ENCODE peak calls at places on chromosomes 3 and 15, in six cellular contexts. U is foreskin fibroblast, C is nephron progenitor cell, J is tibial nerve, D is coronary artery, G is endothelial cell. V is an unnamed sample.

GRCh38 chr15:89665449-89666146 is 10.3 kb upstream of the KIF7 start:
- DNase-seq in U (peak), C (peak), J (no peak), D (peak), G (peak), V (no peak)

GRCh38 chr3:31622636-31623288 is 90.0 kb downstream of the STT3B start:
- DNase-seq in U (no peak), C (no peak), J (no peak), D (no peak), G (no peak), V (no peak)

GRCh38 chr3:4271834-4272233 is 31.3 kb upstream of the SETMAR start:
- DNase-seq in U (peak), C (peak), J (no peak), D (no peak), G (no peak), V (no peak)

GRCh38 chr15:90638963-90639362 is 78.2 kb upstream of the BLM start:
- DNase-seq in U (no peak), C (no peak), J (no peak), D (no peak), G (no peak), V (no peak)

GRCh38 chr15:92149029-92149428 is 244.7 kb upstream of the ST8SIA2 start:
- DNase-seq in U (peak), C (no peak), J (no peak), D (no peak), G (no peak), V (no peak)

GRCh38 chr3:10187295-10187876 is 22.7 kb downstream of the IRAK2 start:
- DNase-seq in U (no peak), C (no peak), J (no peak), D (no peak), G (no peak), V (no peak)

GRCh38 chr15:39079296-39079834 is 501.5 kb upstream of the THBS1 start:
- DNase-seq in U (peak), C (no peak), J (no peak), D (no peak), G (no peak), V (no peak)

GRCh38 chr15:64004582-64004981 is 41.7 kb downstream of the DAPK2 start:
- DNase-seq in U (peak), C (no peak), J (no peak), D (no peak), G (no peak), V (no peak)

GRCh38 chr3:102079809-102080197 is 230.5 kb downstream of the NFKBIZ start:
- DNase-seq in U (no peak), C (no peak), J (no peak), D (no peak), G (no peak), V (no peak)

GRCh38 chr3:109336272-109336957 is 931 bp downstream of the DPPA4 start:
- DNase-seq in U (peak), C (peak), J (no peak), D (no peak), G (peak), V (peak)

GRCh38 chr15:40467260-40467615 is 3.5 kb upstream of the CHST14 start:
- DNase-seq in U (no peak), C (no peak), J (no peak), D (no peak), G (no peak), V (no peak)

GRCh38 chr15:98889930-98890695 is 117.5 kb downstream of the PGPEP1L start:
- DNase-seq in U (peak), C (no peak), J (no peak), D (no peak), G (no peak), V (no peak)

GRCh38 chr3:20097015-20097414 is 56.8 kb downstream of the KAT2B start:
- DNase-seq in U (no peak), C (no peak), J (no peak), D (no peak), G (no peak), V (peak)

GRCh38 chr3:37324752-37325407 is 150.5 kb upstream of the LRRFIP2 start:
- DNase-seq in U (no peak), C (no peak), J (no peak), D (no peak), G (no peak), V (no peak)

GRCh38 chr3:114154321-114154821 is 24.5 kb downstream of the DRD3 start:
- DNase-seq in U (no peak), C (no peak), J (no peak), D (no peak), G (no peak), V (no peak)

GRCh38 chr15:75573001-75573400 is 6.1 kb downstream of the PTPN9 start:
- DNase-seq in U (peak), C (no peak), J (no peak), D (no peak), G (no peak), V (no peak)

GRCh38 chr15:66169625-66170024 is 83.9 kb downstream of the MEGF11 start:
- DNase-seq in U (no peak), C (no peak), J (no peak), D (no peak), G (no peak), V (no peak)

GRCh38 chr3:25856902-25857518 is 67.1 kb downstream of the OXSM start:
- DNase-seq in U (peak), C (no peak), J (no peak), D (no peak), G (no peak), V (no peak)

GRCh38 chr3:177703788-177704187 is 506.5 kb upstream of the TBL1XR1 start:
- DNase-seq in U (peak), C (no peak), J (no peak), D (no peak), G (no peak), V (no peak)

GRCh38 chr3:87122766-87123165 is 104.3 kb upstream of the CHMP2B start:
- DNase-seq in U (no peak), C (no peak), J (no peak), D (no peak), G (no peak), V (no peak)

GRCh38 chr3:5332270-5332956 is 144.9 kb downstream of the EDEM1 start:
- DNase-seq in U (no peak), C (no peak), J (no peak), D (no peak), G (no peak), V (no peak)

GRCh38 chr3:8911781-8912180 is 51.5 kb downstream of the RAD18 start:
- DNase-seq in U (no peak), C (no peak), J (no peak), D (no peak), G (no peak), V (no peak)

GRCh38 chr3:84440306-84440705 is 518.5 kb upstream of the CADM2 start:
- DNase-seq in U (no peak), C (peak), J (no peak), D (no peak), G (no peak), V (no peak)

GRCh38 chr3:17820704-17821103 is 78.3 kb upstream of the TBC1D5 start:
- DNase-seq in U (peak), C (no peak), J (no peak), D (no peak), G (no peak), V (no peak)

GRCh38 chr3:176914764-176915163 is 282.5 kb downstream of the TBL1XR1 start:
- DNase-seq in U (no peak), C (no peak), J (no peak), D (no peak), G (no peak), V (no peak)

GRCh38 chr3:183099026-183099837 is at the start of gene MCCC1:
- DNase-seq in U (peak), C (peak), J (peak), D (peak), G (peak), V (peak)

GRCh38 chr3:126979076-126979628 is 3.8 kb upstream of the PLXNA1 start:
- DNase-seq in U (peak), C (no peak), J (no peak), D (no peak), G (no peak), V (no peak)

GRCh38 chr15:88061452-88061851 is 195.1 kb downstream of the NTRK3 start:
- DNase-seq in U (no peak), C (no peak), J (no peak), D (no peak), G (no peak), V (no peak)

GRCh38 chr15:34725565-34725964 is 29.2 kb downstream of the GJD2 start:
- DNase-seq in U (peak), C (no peak), J (no peak), D (no peak), G (no peak), V (no peak)

GRCh38 chr3:192449036-192449435 is 278.3 kb downstream of the FGF12 start:
- DNase-seq in U (no peak), C (no peak), J (no peak), D (no peak), G (no peak), V (no peak)

GRCh38 chr3:178343433-178344038 is 192.7 kb upstream of the KCNMB2 start:
- DNase-seq in U (no peak), C (no peak), J (no peak), D (no peak), G (no peak), V (no peak)

GRCh38 chr15:79007066-79007465 is 62.2 kb upstream of the CTSH start:
- DNase-seq in U (peak), C (peak), J (no peak), D (no peak), G (peak), V (no peak)

DNA sequence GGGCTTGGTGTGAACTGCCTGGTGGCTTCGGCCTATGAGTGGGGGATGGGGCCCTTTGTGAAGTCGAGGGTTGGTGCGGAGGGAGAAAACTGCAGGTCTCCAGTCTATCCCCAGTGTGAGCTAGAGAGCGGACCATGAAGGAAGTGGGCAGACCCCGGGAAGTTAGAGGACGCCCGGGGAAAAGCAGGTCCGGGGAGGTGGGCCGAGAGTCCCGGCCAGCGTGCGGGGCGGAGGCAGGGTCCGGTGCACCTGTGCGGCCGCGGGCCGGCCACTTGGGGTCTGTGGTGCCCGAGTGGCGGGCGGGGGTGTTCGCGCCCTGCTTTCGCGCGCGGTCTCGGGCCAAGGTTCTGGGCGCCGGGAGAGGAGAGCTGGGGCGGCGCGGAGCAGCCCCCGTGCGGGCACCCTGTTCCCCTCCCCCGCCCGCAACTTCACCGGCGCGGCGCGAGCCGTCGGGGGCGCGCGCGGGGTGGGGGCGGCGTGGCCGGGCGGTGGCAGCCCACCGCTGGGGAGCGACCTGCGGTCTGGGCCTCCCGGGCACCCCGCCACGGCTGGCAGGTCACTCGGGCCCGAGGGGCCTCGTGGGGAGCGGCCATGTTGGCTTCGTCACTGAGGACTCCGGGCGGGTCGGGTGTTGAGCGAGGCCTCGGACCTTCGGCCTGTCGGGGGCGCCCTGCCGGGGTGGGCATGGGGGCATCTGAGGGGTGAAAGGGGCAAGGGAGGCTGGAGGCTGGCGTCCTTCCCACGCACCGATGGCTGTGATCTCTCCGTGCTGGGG is 4.8 kb downstream of the UBE2E1 start:
- DNase-seq in U (peak), C (peak), J (peak), D (peak), G (peak), V (peak)
- TF ChIP-seq CTCF in U (peak), C (no peak), J (no peak), D (no peak), G (no peak), V (no peak)

DNA sequence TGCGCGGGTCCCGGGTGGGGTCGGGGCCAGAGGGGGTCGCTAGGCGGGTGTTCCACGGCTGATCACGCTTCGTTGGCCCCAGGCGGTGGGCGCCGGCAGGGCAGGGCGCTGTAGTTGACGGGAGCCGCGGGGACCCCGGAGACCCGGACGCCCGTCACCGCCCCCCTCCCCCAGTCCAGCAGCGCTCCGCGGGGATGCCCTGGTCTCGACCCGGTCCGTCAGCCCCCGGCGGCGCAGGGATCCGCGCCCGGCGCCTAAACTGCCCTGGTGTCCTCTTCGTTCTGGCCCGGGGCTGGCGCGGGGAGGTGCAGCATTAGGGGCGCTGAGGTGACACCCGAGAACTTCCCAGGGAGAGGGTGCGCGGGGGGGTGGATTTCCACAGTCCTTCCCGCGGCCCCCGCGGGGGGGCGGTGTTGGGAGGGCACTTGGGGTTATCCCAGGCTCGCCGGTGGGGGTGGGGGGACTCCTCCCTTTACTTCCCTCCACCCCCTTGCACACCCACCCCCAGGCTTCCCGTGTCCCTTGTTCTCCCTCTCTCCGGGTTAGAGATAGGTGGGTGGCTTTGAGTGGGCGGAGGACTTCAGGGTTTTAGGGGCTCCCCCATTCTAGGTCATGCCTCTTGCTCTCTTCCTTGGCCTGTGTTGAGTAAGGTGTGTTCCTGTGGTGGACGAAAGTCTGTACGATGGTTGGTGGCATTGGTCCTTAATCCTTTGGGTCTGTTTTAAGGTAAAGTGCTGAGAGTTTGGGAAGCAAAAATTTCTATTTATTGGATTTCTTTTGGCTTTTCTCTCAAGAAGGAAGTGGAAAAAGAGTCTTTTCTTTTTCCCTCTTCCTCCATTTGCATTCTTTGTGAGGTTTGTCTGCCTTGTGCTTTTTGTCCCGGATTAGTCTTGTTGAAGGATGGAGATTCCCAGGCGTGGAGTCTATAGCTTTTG is 672 bp downstream of the SKIL start:
- DNase-seq in U (peak), C (peak), J (peak), D (peak), G (peak), V (peak)
- TF ChIP-seq CTCF in U (peak), C (peak), J (peak), D (no peak), G (peak), V (peak)

GRCh38 chr3:63661242-63661641 is 8.8 kb downstream of the SNTN start:
- DNase-seq in U (peak), C (no peak), J (no peak), D (no peak), G (no peak), V (no peak)
- TF ChIP-seq CTCF in U (peak), C (no peak), J (no peak), D (no peak), G (no peak), V (no peak)

GRCh38 chr15:62190257-62190656 is 25.2 kb upstream of the C2CD4B start:
- DNase-seq in U (no peak), C (no peak), J (no peak), D (no peak), G (no peak), V (no peak)

GRCh38 chr15:62187425-62187824 is 22.3 kb upstream of the C2CD4B start:
- DNase-seq in U (no peak), C (no peak), J (no peak), D (no peak), G (peak), V (no peak)

GRCh38 chr15:62186578-62186977 is 21.5 kb upstream of the C2CD4B start:
- DNase-seq in U (no peak), C (no peak), J (no peak), D (no peak), G (no peak), V (no peak)

GRCh38 chr15:62187910-62188309 is 22.8 kb upstream of the C2CD4B start:
- DNase-seq in U (no peak), C (no peak), J (no peak), D (no peak), G (no peak), V (no peak)

DNA sequence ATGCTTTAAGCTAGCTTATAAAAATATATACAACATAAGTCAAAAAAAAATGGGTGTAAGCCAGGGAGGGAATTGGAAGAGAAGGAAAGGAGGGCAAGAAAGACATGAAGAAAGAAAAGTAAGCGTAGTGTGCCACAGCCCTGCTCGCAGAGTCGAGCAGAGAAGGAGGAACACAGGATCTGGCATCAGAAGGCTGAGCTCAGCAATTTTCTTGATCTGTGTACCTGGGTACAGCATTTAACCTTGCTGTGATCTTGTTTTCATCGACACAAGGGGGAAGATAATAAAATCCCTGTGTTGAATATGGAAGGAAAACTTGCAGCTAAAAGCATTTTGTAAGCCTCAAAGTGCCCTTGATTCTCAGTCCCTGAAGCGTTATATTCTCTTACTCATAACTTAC is 23.7 kb upstream of the C2CD4B start:
- DNase-seq in U (no peak), C (no peak), J (no peak), D (no peak), G (no peak), V (no peak)
- TF ChIP-seq CTCF in U (no peak), C (no peak), J (no peak), D (no peak), G (no peak), V (no peak)

GRCh38 chr15:100663066-100663465 is 60.7 kb downstream of the ASB7 start:
- DNase-seq in U (peak), C (no peak), J (no peak), D (no peak), G (peak), V (no peak)
- TF ChIP-seq CTCF in U (peak), C (no peak), J (no peak), D (no peak), G (no peak), V (no peak)

GRCh38 chr15:71138473-71138872 is 23.2 kb downstream of the THSD4 start:
- DNase-seq in U (no peak), C (no peak), J (no peak), D (no peak), G (no peak), V (no peak)

GRCh38 chr15:71137138-71137518 is 21.9 kb downstream of the THSD4 start:
- DNase-seq in U (no peak), C (no peak), J (no peak), D (no peak), G (no peak), V (peak)

GRCh38 chr15:71139264-71139663 is 24.0 kb downstream of the THSD4 start:
- DNase-seq in U (no peak), C (no peak), J (no peak), D (no peak), G (no peak), V (no peak)

GRCh38 chr15:71133734-71134464 is 18.6 kb downstream of the THSD4 start:
- DNase-seq in U (no peak), C (no peak), J (no peak), D (no peak), G (no peak), V (no peak)

DNA sequence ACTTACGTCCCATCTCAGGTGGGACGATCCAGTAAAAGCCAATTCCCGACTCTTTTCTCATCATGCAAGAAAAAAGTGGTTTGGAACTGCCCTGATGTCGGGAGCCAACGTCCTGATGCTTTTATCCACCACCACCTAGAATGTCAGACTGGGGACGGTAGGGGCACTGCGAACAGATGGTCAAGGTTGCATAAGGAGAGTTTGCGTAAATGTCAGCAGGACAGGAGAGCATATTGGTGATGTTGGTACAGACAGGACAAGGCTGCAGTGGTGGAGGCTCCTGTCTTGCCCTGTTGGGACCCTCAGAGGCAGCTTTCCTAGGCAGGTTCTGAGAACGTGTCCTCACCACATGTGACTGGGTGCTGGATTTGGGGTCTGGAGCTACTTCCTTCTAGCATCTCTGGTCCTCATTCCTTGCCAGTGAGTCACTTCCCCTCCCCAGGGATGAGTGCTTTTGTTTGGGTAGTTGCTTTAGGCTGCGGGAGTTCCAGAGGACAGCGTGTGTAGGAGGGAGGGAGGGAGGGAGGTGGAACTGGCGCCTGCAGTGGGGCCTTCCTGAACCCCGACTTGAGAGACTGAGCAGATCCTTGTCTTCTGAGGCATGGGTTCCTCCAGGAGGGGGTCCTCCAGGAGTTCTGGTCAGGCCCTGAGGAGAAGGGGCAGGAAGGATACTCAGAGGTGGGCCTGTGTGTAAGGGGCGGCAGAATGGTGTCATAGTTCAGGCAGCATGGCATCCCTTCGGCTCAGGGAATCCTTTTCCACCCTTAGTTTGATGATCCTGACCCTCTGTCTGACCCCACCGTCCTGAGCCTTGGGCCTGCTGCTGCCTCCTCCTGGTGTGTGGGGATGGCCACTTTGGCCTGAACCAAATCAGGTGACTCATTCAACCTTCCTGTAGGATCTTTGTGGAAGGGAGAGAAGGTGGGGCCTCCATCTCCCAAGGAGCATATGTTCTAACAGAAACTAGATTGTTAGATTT is 21.2 kb downstream of the THSD4 start:
- DNase-seq in U (peak), C (no peak), J (no peak), D (no peak), G (no peak), V (no peak)
- TF ChIP-seq CTCF in U (peak), C (no peak), J (no peak), D (no peak), G (no peak), V (no peak)